ENCODE peak calls at places on chromosomes 2 and 18, in nine cellular contexts. G is tibial nerve, A is GM13976, N is cardiac muscle cell, U is progenitor cell of endocrine pancreas, Z is thoracic aorta, K is adrenal gland, W is endodermal cell, O is IMR-90. Q is an unnamed sample.

GRCh38 chr18:55509631-55510372 is 78.2 kb downstream of the TCF4 start:
- DNase-seq in O (peak; percentile 95), Z (no peak), U (no peak), A (peak; percentile 37), W (no peak), N (peak; percentile 75), G (no peak), K (no peak), Q (no peak)

GRCh38 chr2:137966043-137966442 is 1.8 kb downstream of the HNMT start:
- DNase-seq in W (no peak), K (no peak), O (no peak), Z (no peak), U (no peak), N (peak; percentile 44), A (no peak), G (no peak), Q (no peak)

GRCh38 chr2:169609264-169609663 is 25.1 kb downstream of the PPIG start:
- DNase-seq in A (no peak), O (no peak), W (no peak), Z (no peak), K (no peak), N (no peak), G (no peak), U (no peak), Q (no peak)

GRCh38 chr2:235352541-235352940 is 141.3 kb upstream of the AGAP1 start:
- DNase-seq in A (no peak), O (no peak), U (no peak), K (no peak), G (no peak), W (no peak), Z (no peak), N (no peak), Q (no peak)

GRCh38 chr2:174931724-174932123 is 73.5 kb downstream of the CHN1 start:
- DNase-seq in O (peak; percentile 90), G (no peak), K (no peak), N (peak; percentile 59), Z (no peak), W (no peak), U (no peak), A (no peak), Q (no peak)

GRCh38 chr2:12325806-12326205 is 390.9 kb upstream of the TRIB2 start:
- DNase-seq in K (peak; percentile 92), O (peak; percentile 65), G (no peak), N (peak; percentile 86), W (no peak), U (no peak), Z (peak; percentile 20), A (no peak), Q (no peak)

GRCh38 chr18:12308386-12309100 is 502 bp downstream of the TUBB6 start:
- DNase-seq in O (peak; percentile 88), G (peak; percentile 73), A (peak; percentile 84), W (peak; percentile 86), K (peak; percentile 86), Z (peak; percentile 73), U (no peak), N (peak; percentile 93), Q (no peak)

GRCh38 chr18:21853972-21854563 is 113.5 kb downstream of the MIB1 start:
- DNase-seq in W (no peak), U (no peak), Z (no peak), N (peak; percentile 21), O (no peak), G (no peak), K (no peak), A (no peak), Q (no peak)

GRCh38 chr2:101818531-101819451 is 121.3 kb downstream of the MAP4K4 start:
- DNase-seq in G (no peak), W (no peak), O (peak; percentile 89), Z (no peak), K (no peak), A (no peak), N (peak; percentile 38), U (no peak), Q (no peak)

GRCh38 chr2:169585673-169586072 is 1.5 kb downstream of the PPIG start:
- DNase-seq in K (no peak), U (no peak), G (no peak), W (no peak), N (no peak), O (no peak), A (no peak), Z (no peak), Q (no peak)

GRCh38 chr2:85353876-85354285 is 447 bp downstream of the RETSAT start:
- DNase-seq in W (no peak), K (peak; percentile 74), U (no peak), Z (no peak), G (no peak), A (no peak), O (peak; percentile 6), N (peak; percentile 37), Q (no peak)

DNA sequence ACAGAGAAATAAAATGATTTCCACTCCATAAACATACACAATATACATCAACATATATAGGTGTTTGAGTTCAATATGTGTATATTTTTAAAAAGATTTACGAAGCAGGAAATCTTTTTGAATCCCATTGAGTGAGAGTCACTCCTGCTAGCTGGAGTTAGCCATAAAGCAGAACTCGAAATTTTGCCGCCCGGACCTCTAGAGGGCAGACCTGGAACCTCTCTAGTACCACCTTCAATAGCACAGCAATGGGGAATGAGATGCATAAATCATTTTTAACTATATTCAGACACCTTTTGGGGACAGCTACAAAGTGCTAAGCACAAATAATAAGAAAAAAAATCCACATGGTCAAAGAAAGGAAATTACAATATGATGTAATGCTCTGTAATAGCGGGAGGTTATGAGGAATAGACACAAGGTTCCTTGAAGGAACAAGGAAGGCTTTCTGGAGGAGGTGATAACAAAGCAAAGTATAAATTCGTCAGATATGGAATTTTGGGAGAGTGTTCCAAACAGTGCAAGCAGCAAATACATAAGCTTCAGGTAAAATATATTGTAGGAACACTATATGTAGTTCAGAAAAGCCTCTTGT is 533.4 kb downstream of the ERBB4 start:
- DNase-seq in O (peak; percentile 33), Z (no peak), N (peak; percentile 61), K (no peak), W (peak; percentile 75), G (no peak), A (peak; percentile 12), U (no peak), Q (no peak)
- TF ChIP-seq CTCF in O (peak; percentile 50), Z (peak; percentile 8), N (peak; percentile 79), K (no peak), W (peak; percentile 81), G (no peak), A (peak; percentile 53), U (peak; percentile 63), Q (peak; percentile 56)

GRCh38 chr2:109421101-109421500 is 192.7 kb downstream of the SEPTIN10 start:
- DNase-seq in U (no peak), G (no peak), N (no peak), A (no peak), Z (no peak), W (no peak), O (no peak), K (no peak), Q (no peak)

GRCh38 chr2:109417701-109418335 is 195.9 kb downstream of the SEPTIN10 start:
- DNase-seq in U (no peak), W (no peak), O (no peak), Z (no peak), A (no peak), G (no peak), N (no peak), K (no peak), Q (no peak)

GRCh38 chr2:109418716-109419115 is 195.1 kb downstream of the SEPTIN10 start:
- DNase-seq in U (no peak), Z (no peak), G (no peak), A (no peak), W (no peak), N (no peak), O (no peak), K (no peak), Q (no peak)

GRCh38 chr2:109419960-109420370 is 193.8 kb downstream of the SEPTIN10 start:
- DNase-seq in N (no peak), K (peak; percentile 45), A (no peak), O (peak; percentile 83), U (no peak), W (no peak), Z (no peak), G (no peak), Q (no peak)

DNA sequence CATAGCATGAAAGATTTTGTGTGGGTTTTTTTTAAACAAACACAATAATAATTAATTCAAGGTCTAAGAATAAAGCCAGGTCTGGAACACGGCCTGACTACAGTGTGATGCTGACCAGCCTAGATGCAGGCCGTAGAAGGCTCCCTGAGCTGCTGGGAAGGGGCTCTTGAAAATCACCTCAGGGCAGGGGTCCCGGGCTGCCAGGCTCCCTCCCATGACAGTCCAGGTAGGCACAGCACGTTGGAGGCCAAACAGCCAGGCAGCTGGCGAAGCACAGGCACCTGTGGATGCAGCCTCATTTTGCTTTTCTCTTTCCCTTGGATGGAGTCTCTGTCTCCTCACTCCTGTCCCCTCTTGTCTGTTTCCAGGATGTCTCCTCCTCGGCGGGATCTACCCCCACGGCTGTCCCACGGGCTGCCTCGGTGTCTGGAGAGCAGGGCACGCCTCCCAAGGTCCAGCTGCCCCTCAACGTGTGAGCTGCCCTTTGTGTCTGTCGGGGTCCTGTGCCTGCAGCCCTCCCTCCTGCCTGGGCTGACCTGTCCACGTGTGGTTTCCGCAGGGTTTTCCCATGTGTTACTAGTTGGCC is 194.5 kb downstream of the SEPTIN10 start:
- DNase-seq in A (no peak), G (no peak), N (no peak), Z (no peak), W (no peak), U (no peak), O (no peak), K (no peak), Q (no peak)
- TF ChIP-seq CTCF in A (no peak), G (no peak), N (no peak), Z (no peak), W (no peak), U (no peak), O (no peak), K (no peak), Q (no peak)

GRCh38 chr2:54329482-54330225 is 73.6 kb upstream of the TSPYL6 start:
- DNase-seq in Z (no peak), N (peak; percentile 69), K (no peak), U (no peak), W (no peak), A (no peak), G (no peak), O (peak; percentile 22), Q (no peak)
- TF ChIP-seq CTCF in Z (no peak), N (no peak), K (no peak), U (no peak), W (peak; percentile 58), A (no peak), G (no peak), O (no peak), Q (no peak)

DNA sequence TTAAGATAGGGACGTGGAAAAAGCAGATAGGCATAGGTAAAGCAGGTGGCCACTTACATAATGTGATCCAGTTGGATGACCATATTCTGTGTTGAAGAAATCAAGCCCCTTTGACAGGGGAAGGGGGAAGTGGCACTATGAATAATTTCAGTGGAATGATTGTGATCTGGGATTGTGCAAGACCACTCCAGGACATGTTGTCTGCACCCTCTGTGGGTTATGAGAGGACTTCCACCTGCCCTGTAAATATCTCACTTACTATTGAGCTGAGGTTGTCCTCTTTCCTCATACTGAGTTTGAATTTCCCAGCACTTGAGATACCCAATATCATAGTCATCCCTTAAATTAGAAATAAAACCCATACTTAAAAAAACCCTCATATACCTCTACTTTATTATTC is 220.7 kb downstream of the IRS1 start:
- DNase-seq in N (peak; percentile 60), K (no peak), G (no peak), W (no peak), U (no peak), A (no peak), Z (no peak), O (peak; percentile 30), Q (no peak)
- TF ChIP-seq CTCF in N (no peak), K (no peak), G (no peak), W (no peak), U (no peak), A (no peak), Z (no peak), O (no peak), Q (no peak)

Q was measured in D721Med.